ENCODE peak calls at places on chromosome 6, in seven cellular contexts. W, H, I, T, A, Y and J are unnamed samples.

GRCh38 chr6:98824163-98824906 is 10.0 kb upstream of the POU3F2 start:
- DNase-seq in W (no peak), H (no peak), I (no peak), T (no peak), A (no peak), Y (no peak), J (no peak)

GRCh38 chr6:79377830-79378460 is 143.5 kb upstream of the HMGN3 start:
- DNase-seq in W (no peak), H (no peak), I (no peak), T (no peak), A (no peak), Y (no peak), J (no peak)

GRCh38 chr6:127516676-127517273 is 2.4 kb downstream of the MTCL3 start:
- DNase-seq in W (peak), H (no peak), I (peak), T (peak), A (peak), Y (peak), J (peak)

GRCh38 chr6:105786890-105787655 is 299.1 kb upstream of the PRDM1 start:
- DNase-seq in W (no peak), H (no peak), I (no peak), T (no peak), A (no peak), Y (no peak), J (no peak)

GRCh38 chr6:54981647-54982046 is 135.1 kb downstream of the FAM83B start:
- DNase-seq in W (no peak), H (no peak), I (no peak), T (no peak), A (no peak), Y (no peak), J (no peak)

GRCh38 chr6:158711264-158711663 is 61.4 kb downstream of the SYTL3 start:
- DNase-seq in W (no peak), H (no peak), I (no peak), T (no peak), A (peak), Y (no peak), J (no peak)

GRCh38 chr6:77669913-77670312 is 17.1 kb downstream of the MEI4 start:
- DNase-seq in W (no peak), H (no peak), I (no peak), T (no peak), A (no peak), Y (no peak), J (no peak)

GRCh38 chr6:35476004-35476403 is 7.8 kb downstream of the RPL10A start:
- DNase-seq in W (no peak), H (no peak), I (no peak), T (no peak), A (no peak), Y (no peak), J (no peak)

GRCh38 chr6:155381856-155382690 is 67.8 kb upstream of the TFB1M start:
- DNase-seq in W (no peak), H (no peak), I (no peak), T (no peak), A (no peak), Y (peak), J (no peak)

GRCh38 chr6:6004147-6004995 is 2.4 kb downstream of the NRN1 start:
- DNase-seq in W (no peak), H (no peak), I (no peak), T (peak), A (no peak), Y (no peak), J (no peak)

GRCh38 chr6:160042788-160043301 is 74.0 kb downstream of the IGF2R start:
- DNase-seq in W (no peak), H (no peak), I (no peak), T (no peak), A (peak), Y (no peak), J (no peak)

GRCh38 chr6:139640911-139641310 is 266.5 kb upstream of the CITED2 start:
- DNase-seq in W (no peak), H (no peak), I (no peak), T (no peak), A (no peak), Y (no peak), J (no peak)

GRCh38 chr6:31588871-31589650 is 3.0 kb downstream of the LST1 start:
- DNase-seq in W (no peak), H (no peak), I (no peak), T (no peak), A (no peak), Y (no peak), J (peak)

GRCh38 chr6:29558439-29559079 is 973 bp downstream of the UBD start:
- DNase-seq in W (no peak), H (no peak), I (no peak), T (no peak), A (no peak), Y (no peak), J (no peak)

GRCh38 chr6:152630832-152631231 is 6.3 kb downstream of the SYNE1 start:
- DNase-seq in W (no peak), H (no peak), I (no peak), T (no peak), A (no peak), Y (no peak), J (no peak)

GRCh38 chr6:101582786-101583185 is 189.3 kb downstream of the GRIK2 start:
- DNase-seq in W (no peak), H (no peak), I (no peak), T (no peak), A (no peak), Y (no peak), J (no peak)

GRCh38 chr6:112004397-112005341 is 49.2 kb upstream of the CCN6 start:
- DNase-seq in W (no peak), H (no peak), I (no peak), T (no peak), A (no peak), Y (no peak), J (no peak)

GRCh38 chr6:25242567-25242966 is 36.6 kb upstream of the CARMIL1 start:
- DNase-seq in W (no peak), H (no peak), I (no peak), T (no peak), A (no peak), Y (no peak), J (no peak)

GRCh38 chr6:149471801-149472200 is 13.0 kb downstream of the ZC3H12D start:
- DNase-seq in W (no peak), H (no peak), I (no peak), T (no peak), A (no peak), Y (no peak), J (no peak)

GRCh38 chr6:9455794-9456193 is 959.1 kb downstream of the TFAP2A start:
- DNase-seq in W (peak), H (no peak), I (no peak), T (no peak), A (no peak), Y (no peak), J (no peak)